ENCODE peak calls at places on chromosomes 6 and 20, in four cellular contexts. E is transverse colon, L is colonic mucosa, O is GM23338. W is an unnamed sample. For H3K4me1, the result is how much of the 10 kb centered on the place peaks cover.

GRCh38 chr6:134727068-134727467 is 222.8 kb downstream of the ALDH8A1 start:
- DNase-seq in O (no peak), E (no peak), L (no peak), W (no peak)

GRCh38 chr6:113903666-113904330 is 46.7 kb downstream of the MARCKS start:
- DNase-seq in E (peak), O (no peak), L (peak), W (no peak)

GRCh38 chr6:84772428-84773132 is 8.2 kb upstream of the TBX18 start:
- DNase-seq in L (no peak), E (no peak), O (peak), W (no peak)

GRCh38 chr20:20331796-20332195 is 36.1 kb upstream of the INSM1 start:
- DNase-seq in L (no peak), E (no peak), O (no peak), W (no peak)

GRCh38 chr6:71284785-71285184 is 3.8 kb upstream of the OGFRL1 start:
- DNase-seq in L (no peak), O (no peak), E (no peak), W (no peak)

GRCh38 chr20:38498909-38499308 is 26.3 kb downstream of the RALGAPB start:
- DNase-seq in O (no peak), E (no peak), L (no peak), W (no peak)

GRCh38 chr6:113221850-113222249 is 635.3 kb upstream of the MARCKS start:
- DNase-seq in E (no peak), O (peak), L (no peak), W (no peak)

GRCh38 chr6:89050697-89051096 is 29.9 kb upstream of the PNRC1 start:
- DNase-seq in L (no peak), E (no peak), O (no peak), W (no peak)

GRCh38 chr20:14566505-14566904 is 229.1 kb upstream of the FLRT3 start:
- DNase-seq in O (no peak), E (no peak), L (no peak), W (no peak)

GRCh38 chr6:108643184-108643583 is 82.5 kb downstream of the FOXO3 start:
- DNase-seq in O (no peak), E (no peak), L (no peak), W (no peak)

GRCh38 chr20:51712501-51713212 is 55.5 kb downstream of the ATP9A start:
- DNase-seq in L (no peak), O (peak), E (no peak), W (no peak)

GRCh38 chr6:37600287-37600916 is 97.3 kb downstream of the MDGA1 start:
- DNase-seq in O (peak), E (no peak), L (no peak), W (no peak)

GRCh38 chr6:16698988-16699868 is 62.0 kb downstream of the ATXN1 start:
- DNase-seq in O (no peak), E (no peak), L (no peak), W (no peak)

GRCh38 chr6:26071135-26071534 is 16.1 kb upstream of the HFE start:
- DNase-seq in L (peak), E (no peak), O (no peak), W (no peak)

GRCh38 chr20:33915726-33916331 is 77.9 kb upstream of the RALY start:
- DNase-seq in L (peak), E (peak), O (peak), W (peak)
- TF ChIP-seq CTCF in L (peak), E (peak), O (peak), W (peak)

GRCh38 chr20:44703183-44703925 is 11.8 kb upstream of the CCN5 start:
- DNase-seq in L (no peak), E (no peak), O (no peak), W (no peak)

GRCh38 chr20:44703956-44704488 is 11.1 kb upstream of the CCN5 start:
- DNase-seq in L (no peak), E (no peak), O (no peak), W (no peak)

GRCh38 chr20:44701116-44701865 is 13.9 kb upstream of the CCN5 start:
- DNase-seq in E (no peak), O (peak), L (no peak), W (no peak)

GRCh38 chr20:44701889-44702288 is 13.3 kb upstream of the CCN5 start:
- DNase-seq in L (no peak), E (no peak), O (peak), W (no peak)

DNA sequence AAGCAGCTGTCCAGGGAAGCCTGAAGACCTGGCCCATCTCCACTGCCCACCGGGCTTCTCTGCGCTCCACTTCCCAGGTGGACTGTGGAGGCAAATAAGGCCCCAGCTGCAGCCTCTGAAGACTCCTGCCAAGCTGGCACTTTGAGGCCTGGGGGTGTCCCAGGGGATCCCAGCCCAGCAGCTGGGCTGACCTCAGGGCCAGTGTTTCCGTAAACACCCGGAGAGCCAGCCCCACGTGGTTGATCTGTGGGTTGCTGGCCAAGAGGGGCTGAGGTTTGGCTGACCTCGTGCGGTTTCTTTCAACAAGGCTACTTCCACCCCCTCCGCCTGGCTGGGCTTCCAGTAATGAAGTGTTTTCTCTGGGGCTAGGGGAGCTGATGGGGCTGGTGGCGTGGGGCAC is 12.4 kb upstream of the CCN5 start:
- DNase-seq in L (peak), E (peak), O (no peak), W (peak)
- H3K4me1 ChIP-seq in L (under half), E (under half), O (under half), W (under half)

GRCh38 chr6:156416392-156416791 is 360.8 kb upstream of the ARID1B start:
- DNase-seq in E (no peak), L (no peak), O (no peak), W (no peak)
- TF ChIP-seq CTCF in E (no peak), L (no peak), O (no peak), W (no peak)

DNA sequence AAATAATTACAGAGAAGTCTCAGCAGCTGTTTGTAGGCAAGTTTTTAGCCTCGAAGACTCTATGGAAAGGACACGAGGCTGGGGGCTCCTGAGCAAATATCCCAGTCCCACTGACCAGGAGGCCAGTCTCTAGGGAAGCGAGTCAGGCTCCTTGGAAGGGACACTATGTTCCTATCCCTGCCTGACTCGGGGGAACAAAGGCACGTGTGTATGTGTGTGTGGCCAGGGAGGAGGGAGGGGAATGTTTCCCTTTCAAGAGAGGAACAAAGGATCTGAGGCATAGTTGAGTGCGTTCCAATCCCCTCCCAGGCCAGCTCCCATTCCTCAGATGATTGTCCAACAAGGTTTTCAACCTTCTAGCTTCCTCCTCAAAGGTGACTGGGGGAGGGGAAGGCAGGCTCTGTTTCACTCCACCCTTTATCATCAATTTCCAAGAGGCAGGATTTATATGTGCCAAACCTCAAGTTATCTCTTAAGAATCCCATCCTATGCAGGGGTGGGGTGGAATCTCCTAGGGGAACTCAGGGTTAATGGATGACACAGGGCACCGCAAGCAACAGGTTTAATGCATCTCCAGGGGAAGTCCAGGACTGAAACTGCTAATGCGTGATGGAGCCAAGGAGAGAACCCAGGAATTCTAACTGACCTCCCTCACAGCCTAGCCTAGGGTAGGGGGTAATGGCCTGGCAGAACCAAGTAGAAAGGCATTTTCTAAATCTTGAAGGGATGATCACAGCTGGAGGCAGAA is 9.9 kb downstream of the BCL2L1 start:
- DNase-seq in L (peak), O (peak), E (peak), W (peak)
- H3K4me1 ChIP-seq in L (under half), O (half or more), E (half or more), W (half or more)

GRCh38 chr6:3455490-3456394 is 1.1 kb downstream of the SLC22A23 start:
- DNase-seq in E (peak), L (peak), O (peak), W (peak)
- TF ChIP-seq CTCF in E (no peak), L (no peak), O (no peak), W (no peak)

GRCh38 chr20:57258055-57258454 is 8.4 kb downstream of the BMP7 start:
- DNase-seq in O (peak), L (no peak), E (no peak), W (no peak)
- H3K4me1 ChIP-seq in O (half or more), L (under half), E (under half), W (under half)

GRCh38 chr6:78947529-78947928 is 80.2 kb downstream of the IRAK1BP1 start:
- DNase-seq in O (no peak), E (no peak), L (no peak), W (no peak)
- TF ChIP-seq CTCF in O (no peak), E (no peak), L (no peak), W (no peak)